ENCODE peak calls at places on chromosomes 16 and 17, in eight cellular contexts. Y is neural crest cell, G is caudate nucleus, D is NCI-H524, T is HFFc6, S is NCI-H345, F is EL, E is body of pancreas. P is an unnamed sample.
A peak's percentile ranks its signal among the peaks of the same experiment; 100 is the strongest.

GRCh38 chr16:86244188-86244587 is 266.1 kb upstream of the FOXF1 start:
- DNase-seq in D (no peak), Y (no peak), S (no peak), E (no peak), F (no peak), T (no peak), G (no peak), P (no peak)

GRCh38 chr16:14321542-14321941 is 250.4 kb downstream of the MRTFB start:
- DNase-seq in S (no peak), T (no peak), E (peak; percentile 94), G (no peak), F (no peak), Y (no peak), D (no peak), P (no peak)

GRCh38 chr16:49632798-49633189 is 223.1 kb downstream of the ZNF423 start:
- DNase-seq in F (no peak), E (no peak), G (no peak), T (no peak), D (no peak), Y (no peak), S (no peak), P (no peak)

GRCh38 chr16:15650698-15651161 is 685 bp downstream of the NDE1 start:
- DNase-seq in D (no peak), S (peak; percentile 7), Y (peak; percentile 7), G (no peak), T (peak; percentile 11), F (peak; percentile 21), E (no peak), P (no peak)

GRCh38 chr17:37493249-37494027 is 3.7 kb downstream of the DUSP14 start:
- DNase-seq in T (peak; percentile 96), F (peak; percentile 95), S (no peak), G (no peak), E (no peak), D (no peak), Y (no peak), P (no peak)

GRCh38 chr17:64741038-64741641 is 79.0 kb upstream of the SMURF2 start:
- DNase-seq in F (peak; percentile 65), S (no peak), D (no peak), G (peak; percentile 52), Y (no peak), E (peak; percentile 45), T (peak; percentile 36), P (no peak)

GRCh38 chr16:27383511-27384243 is 18.3 kb upstream of the IL21R start:
- DNase-seq in G (no peak), D (no peak), T (no peak), F (no peak), E (peak; percentile 54), S (no peak), Y (no peak), P (no peak)

GRCh38 chr16:16016388-16016964 is 67.1 kb downstream of the ABCC1 start:
- DNase-seq in S (no peak), Y (no peak), E (no peak), T (no peak), G (no peak), D (no peak), F (no peak), P (no peak)

GRCh38 chr16:86117235-86117634 is 218.3 kb downstream of the IRF8 start:
- DNase-seq in Y (no peak), F (no peak), S (no peak), E (no peak), T (no peak), G (no peak), D (no peak), P (no peak)

GRCh38 chr17:31511176-31511540 is 119.7 kb downstream of the RAB11FIP4 start:
- DNase-seq in Y (no peak), D (no peak), T (no peak), E (peak; percentile 74), G (no peak), S (peak; percentile 75), F (no peak), P (no peak)

GRCh38 chr16:84738255-84739038 is 38.6 kb downstream of the USP10 start:
- DNase-seq in S (peak; percentile 76), F (peak; percentile 75), T (peak; percentile 53), G (no peak), Y (peak; percentile 74), D (peak; percentile 66), E (peak; percentile 82), P (peak; percentile 47)

GRCh38 chr16:15996432-15997109 is 47.2 kb downstream of the ABCC1 start:
- DNase-seq in F (peak; percentile 97), G (no peak), E (peak; percentile 33), Y (peak; percentile 7), T (peak; percentile 89), D (no peak), S (no peak), P (no peak)

GRCh38 chr17:7184091-7184488 is 4.9 kb upstream of the ASGR1 start:
- DNase-seq in G (no peak), Y (no peak), S (peak; percentile 27), F (no peak), D (peak; percentile 3), T (no peak), E (peak; percentile 85), P (no peak)

GRCh38 chr16:85196976-85197375 is 84.7 kb upstream of the CIBAR2 start:
- DNase-seq in T (no peak), S (no peak), F (no peak), Y (no peak), G (no peak), E (no peak), D (no peak), P (no peak)